ENCODE peak calls at places on chromosome 9, in seven cellular contexts. One of them, this sample, is unnamed.

GRCh38 chr9:19994296-19994695 is 205.5 kb upstream of the SLC24A2 start:
- DNase-seq in H4: peak; percentile 44
- DNase-seq in RCC 7860: peak; percentile 86
- DNase-seq in NCI-H69: no peak
- DNase-seq in AG08396: no peak
- DNase-seq in NCI-H2081 treated with DMSO at 0.1 percent for 48 hours: no peak
- DNase-seq in NCI-H1092: no peak
- DNase-seq in this sample: peak; percentile 100

GRCh38 chr9:82590845-82591244 is 472.1 kb downstream of the RASEF start:
- DNase-seq in NCI-H69: no peak
- DNase-seq in AG08396: no peak
- DNase-seq in H4: no peak
- DNase-seq in NCI-H2081 treated with DMSO at 0.1 percent for 48 hours: no peak
- DNase-seq in NCI-H1092: no peak
- DNase-seq in RCC 7860: no peak
- DNase-seq in this sample: no peak

GRCh38 chr9:81851340-81851739 is 76.9 kb upstream of the SPATA31D4 start:
- DNase-seq in NCI-H69: no peak
- DNase-seq in NCI-H1092: peak; percentile 66
- DNase-seq in NCI-H2081 treated with DMSO at 0.1 percent for 48 hours: no peak
- DNase-seq in H4: no peak
- DNase-seq in AG08396: no peak
- DNase-seq in RCC 7860: no peak
- DNase-seq in this sample: no peak

GRCh38 chr9:125460883-125461475 is 199.4 kb downstream of the GAPVD1 start:
- DNase-seq in AG08396: peak; percentile 86
- DNase-seq in RCC 7860: no peak
- DNase-seq in NCI-H69: peak; percentile 21
- DNase-seq in NCI-H1092: no peak
- DNase-seq in NCI-H2081 treated with DMSO at 0.1 percent for 48 hours: no peak
- DNase-seq in H4: no peak
- DNase-seq in this sample: peak; percentile 16

GRCh38 chr9:117704597-117704996 is 394 bp downstream of the TLR4 start:
- DNase-seq in RCC 7860: no peak
- DNase-seq in NCI-H2081 treated with DMSO at 0.1 percent for 48 hours: no peak
- DNase-seq in H4: no peak
- DNase-seq in NCI-H1092: no peak
- DNase-seq in AG08396: no peak
- DNase-seq in NCI-H69: no peak
- DNase-seq in this sample: no peak

GRCh38 chr9:138049779-138050471 is 172.3 kb downstream of the CACNA1B start:
- DNase-seq in NCI-H69: no peak
- DNase-seq in RCC 7860: no peak
- DNase-seq in NCI-H1092: no peak
- DNase-seq in H4: no peak
- DNase-seq in AG08396: no peak
- DNase-seq in NCI-H2081 treated with DMSO at 0.1 percent for 48 hours: no peak
- DNase-seq in this sample: no peak

GRCh38 chr9:96186601-96187011 is 115.4 kb downstream of the HSD17B3 start:
- DNase-seq in AG08396: peak; percentile 62
- DNase-seq in RCC 7860: no peak
- DNase-seq in NCI-H2081 treated with DMSO at 0.1 percent for 48 hours: no peak
- DNase-seq in NCI-H69: peak; percentile 15
- DNase-seq in NCI-H1092: no peak
- DNase-seq in H4: peak; percentile 67
- DNase-seq in this sample: no peak

GRCh38 chr9:70229026-70229425 is 29.8 kb upstream of the SMC5 start:
- DNase-seq in NCI-H1092: peak; percentile 23
- DNase-seq in H4: no peak
- DNase-seq in NCI-H2081 treated with DMSO at 0.1 percent for 48 hours: no peak
- DNase-seq in RCC 7860: no peak
- DNase-seq in AG08396: no peak
- DNase-seq in NCI-H69: no peak
- DNase-seq in this sample: peak; percentile 24

GRCh38 chr9:91839926-91840464 is 110.0 kb downstream of the ROR2 start:
- DNase-seq in NCI-H69: no peak
- DNase-seq in RCC 7860: no peak
- DNase-seq in AG08396: no peak
- DNase-seq in NCI-H1092: no peak
- DNase-seq in H4: no peak
- DNase-seq in NCI-H2081 treated with DMSO at 0.1 percent for 48 hours: no peak
- DNase-seq in this sample: no peak